ENCODE peak calls at places on chromosomes 7 and 10, in eight cellular contexts. P is astrocyte of the cerebellum; J is esophagus squamous epithelium; M is IMR-90; L is naive thymus-derived CD4-positive, alpha-beta T cell; O is stomach; Y is skeletal muscle cell; Z is cardiac fibroblast. U is an unnamed sample.

GRCh38 chr7:106535234-106536026 is 125.5 kb downstream of the CCDC71L start:
- DNase-seq in P (no peak), J (no peak), M (no peak), L (no peak), O (no peak), Y (no peak), Z (no peak), U (no peak)

GRCh38 chr10:69124558-69125121 is 662 bp downstream of the VPS26A start:
- DNase-seq in P (peak; percentile 9), J (no peak), M (peak; percentile 64), L (peak; percentile 38), O (peak; percentile 56), Y (peak; percentile 27), Z (peak; percentile 64), U (no peak)

GRCh38 chr10:104406715-104407517 is 53.3 kb downstream of the CFAP58 start:
- DNase-seq in P (peak; percentile 59), J (no peak), M (peak; percentile 50), L (no peak), O (no peak), Y (peak; percentile 24), Z (peak; percentile 42), U (no peak)

GRCh38 chr7:124784879-124785818 is 19.6 kb upstream of the GPR37 start:
- DNase-seq in P (peak; percentile 63), J (no peak), M (peak; percentile 73), L (no peak), O (peak; percentile 56), Y (peak; percentile 10), Z (peak; percentile 83), U (no peak)

GRCh38 chr7:26944959-26945358 is 80.6 kb upstream of the SKAP2 start:
- DNase-seq in P (no peak), J (no peak), M (no peak), L (no peak), O (no peak), Y (no peak), Z (no peak), U (no peak)

GRCh38 chr10:45075821-45076220 is 75.1 kb downstream of the ZNF22 start:
- DNase-seq in P (no peak), J (no peak), M (no peak), L (no peak), O (no peak), Y (no peak), Z (no peak), U (no peak)

GRCh38 chr10:77493851-77494788 is 143.5 kb downstream of the KCNMA1 start:
- DNase-seq in P (peak; percentile 51), J (no peak), M (peak; percentile 54), L (no peak), O (no peak), Y (no peak), Z (peak; percentile 67), U (no peak)

GRCh38 chr10:3564599-3564998 is 220.4 kb downstream of the KLF6 start:
- DNase-seq in P (no peak), J (no peak), M (peak; percentile 13), L (no peak), O (no peak), Y (no peak), Z (no peak), U (no peak)

GRCh38 chr10:30915141-30915540 is 116.5 kb downstream of the ZNF438 start:
- DNase-seq in P (no peak), J (no peak), M (peak; percentile 65), L (no peak), O (no peak), Y (peak; percentile 45), Z (peak; percentile 77), U (no peak)

GRCh38 chr10:33337335-33337854 is 2.9 kb upstream of the NRP1 start:
- DNase-seq in P (peak; percentile 68), J (no peak), M (peak; percentile 68), L (no peak), O (no peak), Y (peak; percentile 87), Z (peak; percentile 92), U (no peak)

GRCh38 chr10:71302874-71303568 is 16.0 kb upstream of the SLC29A3 start:
- DNase-seq in P (peak; percentile 49), J (no peak), M (peak; percentile 61), L (peak; percentile 43), O (no peak), Y (peak; percentile 18), Z (peak; percentile 70), U (no peak)

GRCh38 chr7:107879400-107880035 is 11.5 kb upstream of the DLD start:
- DNase-seq in P (no peak), J (no peak), M (peak; percentile 69), L (peak; percentile 43), O (peak; percentile 59), Y (no peak), Z (peak; percentile 70), U (no peak)

GRCh38 chr10:116470768-116471415 is 43.2 kb downstream of the PNLIPRP3 start:
- DNase-seq in P (no peak), J (no peak), M (no peak), L (no peak), O (no peak), Y (no peak), Z (no peak), U (no peak)

GRCh38 chr7:44282601-44283171 is 42.7 kb downstream of the CAMK2B start:
- DNase-seq in P (no peak), J (no peak), M (no peak), L (no peak), O (no peak), Y (no peak), Z (no peak), U (peak; percentile 3)

GRCh38 chr7:18941197-18941596 is 176.2 kb downstream of the TWIST1 start:
- DNase-seq in P (no peak), J (no peak), M (no peak), L (no peak), O (no peak), Y (peak; percentile 78), Z (peak; percentile 49), U (no peak)

GRCh38 chr10:47165711-47166404 is 134.1 kb upstream of the GDF10 start:
- DNase-seq in P (peak; percentile 50), J (no peak), M (peak; percentile 80), L (peak; percentile 78), O (no peak), Y (peak; percentile 15), Z (peak; percentile 93), U (peak; percentile 51)

GRCh38 chr7:43439631-43440401 is 143.1 kb upstream of the STK17A start:
- DNase-seq in P (peak; percentile 12), J (no peak), M (peak; percentile 47), L (no peak), O (peak; percentile 29), Y (no peak), Z (peak; percentile 61), U (no peak)

GRCh38 chr10:29874604-29875269 is 184.6 kb downstream of the JCAD start:
- DNase-seq in P (no peak), J (no peak), M (no peak), L (no peak), O (no peak), Y (no peak), Z (peak; percentile 29), U (no peak)

GRCh38 chr7:100396421-100396982 is 23.2 kb downstream of the PILRA start:
- DNase-seq in P (no peak), J (no peak), M (no peak), L (peak; percentile 54), O (no peak), Y (no peak), Z (no peak), U (no peak)

GRCh38 chr7:143360788-143361551 is 1.5 kb downstream of the FAM131B start:
- DNase-seq in P (no peak), J (no peak), M (no peak), L (no peak), O (no peak), Y (no peak), Z (no peak), U (no peak)

GRCh38 chr7:138004046-138004445 is 2.2 kb upstream of the CREB3L2 start:
- DNase-seq in P (no peak), J (no peak), M (no peak), L (no peak), O (no peak), Y (no peak), Z (no peak), U (no peak)

GRCh38 chr7:138002096-138002827 is 376 bp upstream of the CREB3L2 start:
- DNase-seq in P (peak; percentile 100), J (peak; percentile 96), M (peak; percentile 100), L (peak; percentile 98), O (peak; percentile 99), Y (peak; percentile 99), Z (peak; percentile 100), U (peak; percentile 98)

GRCh38 chr7:138004936-138005335 is 3.0 kb upstream of the CREB3L2 start:
- DNase-seq in P (no peak), J (no peak), M (no peak), L (no peak), O (no peak), Y (no peak), Z (no peak), U (no peak)

GRCh38 chr7:138001529-138002095 is at the start of gene CREB3L2:
- DNase-seq in P (no peak), J (peak; percentile 45), M (peak; percentile 57), L (peak; percentile 57), O (peak; percentile 67), Y (no peak), Z (peak; percentile 73), U (peak; percentile 84)

GRCh38 chr7:138002828-138003189 is 923 bp upstream of the CREB3L2 start:
- DNase-seq in P (no peak), J (no peak), M (no peak), L (no peak), O (no peak), Y (no peak), Z (no peak), U (no peak)
- H3K4me3 ChIP-seq in P (no peak overlapping the region), J (no peak overlapping the region), M (no peak overlapping the region), L (peak overlapping the region; percentile 38), O (peak overlapping the region; percentile 10), Y (no peak overlapping the region), Z (no peak overlapping the region), U (no peak overlapping the region)

GRCh38 chr7:151013356-151013727 is 11.0 kb downstream of the ATG9B start:
- DNase-seq in P (no peak), J (no peak), M (no peak), L (no peak), O (no peak), Y (no peak), Z (no peak), U (no peak)
- H3K4me3 ChIP-seq in P (peak overlapping the region; percentile 23), J (peak overlapping the region; percentile 24), M (no peak overlapping the region), L (peak overlapping the region; percentile 27), O (peak overlapping the region; percentile 28), Y (peak overlapping the region; percentile 44), Z (no peak overlapping the region), U (peak overlapping the region; percentile 35)

GRCh38 chr10:2335626-2336025 is 598.3 kb upstream of the ADARB2 start:
- DNase-seq in P (no peak), J (no peak), M (no peak), L (no peak), O (no peak), Y (no peak), Z (no peak), U (no peak)

DNA sequence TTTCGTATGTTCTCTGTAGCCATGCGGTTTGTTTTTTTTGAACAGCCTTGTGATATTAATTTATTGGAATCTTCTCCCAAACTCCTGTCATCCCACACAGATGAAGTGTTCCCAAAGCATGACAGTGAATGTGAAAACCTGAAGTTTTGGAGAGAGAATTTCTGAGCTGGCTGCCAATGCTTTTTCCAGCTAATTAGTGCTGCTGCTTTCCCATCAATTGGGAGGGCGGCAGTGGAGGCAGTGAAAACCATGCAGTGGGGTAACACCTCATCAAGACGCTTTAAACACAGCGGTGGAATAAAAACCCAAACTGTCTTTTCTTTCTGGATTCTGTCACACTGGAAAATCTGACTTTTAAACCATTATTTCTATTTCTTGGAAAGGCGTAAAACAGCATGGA is 604.0 kb upstream of the ADARB2 start:
- DNase-seq in P (peak; percentile 1), J (no peak), M (no peak), L (no peak), O (no peak), Y (no peak), Z (no peak), U (no peak)
- H3K4me3 ChIP-seq in P (peak overlapping the region; percentile 9), J (no peak overlapping the region), M (no peak overlapping the region), L (no peak overlapping the region), O (no peak overlapping the region), Y (no peak overlapping the region), Z (no peak overlapping the region), U (no peak overlapping the region)

GRCh38 chr10:54773506-54773905 is 27.5 kb downstream of the PCDH15 start:
- DNase-seq in P (no peak), J (no peak), M (no peak), L (no peak), O (no peak), Y (no peak), Z (no peak), U (no peak)
- H3K4me3 ChIP-seq in P (no peak overlapping the region), J (no peak overlapping the region), M (no peak overlapping the region), L (no peak overlapping the region), O (no peak overlapping the region), Y (no peak overlapping the region), Z (no peak overlapping the region), U (no peak overlapping the region)

U was measured in ascending aorta.